ENCODE peak calls at places on chromosomes 4 and X, in four cellular contexts. G is HCT116, H is HepG2, E is K562. W is an unnamed sample.
A peak's percentile ranks its signal among the peaks of the same experiment; 100 is the strongest.

GRCh38 chr4:40769266-40769665 is 19.5 kb downstream of the NSUN7 start:
- DNase-seq in E (no peak), G (no peak), H (no peak), W (no peak)

GRCh38 chr4:73730292-73730691 is 10.1 kb upstream of the CXCL8 start:
- DNase-seq in E (no peak), G (no peak), H (no peak), W (no peak)

GRCh38 chr4:74157116-74157742 is 689 bp upstream of the MTHFD2L start:
- DNase-seq in G (no peak), E (peak; percentile 11), H (peak; percentile 12), W (no peak)

GRCh38 chrX:129843459-129844306 is at the start of gene ZDHHC9:
- DNase-seq in G (peak; percentile 79), E (peak; percentile 94), H (peak; percentile 76), W (peak; percentile 61)

GRCh38 chrX:154603438-154604430 is 15.3 kb downstream of the CTAG1B start:
- DNase-seq in G (peak; percentile 42), H (no peak), E (no peak), W (peak; percentile 56)

GRCh38 chr4:25859429-25860148 is 3.2 kb downstream of the SEL1L3 start:
- DNase-seq in H (no peak), E (no peak), G (no peak), W (no peak)

GRCh38 chrX:21193196-21193595 is 181.0 kb upstream of the CNKSR2 start:
- DNase-seq in H (no peak), G (no peak), E (no peak), W (no peak)

GRCh38 chrX:135389243-135389642 is 32.5 kb upstream of the SMIM10L2A start:
- DNase-seq in H (no peak), E (no peak), G (no peak), W (no peak)

GRCh38 chr4:108366716-108367115 is 198.0 kb upstream of the LEF1 start:
- DNase-seq in G (no peak), H (no peak), E (no peak), W (no peak)

GRCh38 chr4:3871181-3871852 is 105.1 kb downstream of the ADRA2C start:
- DNase-seq in G (no peak), H (no peak), E (no peak), W (no peak)

GRCh38 chrX:12610079-12610478 is 181.1 kb upstream of the PRPS2 start:
- DNase-seq in E (no peak), H (no peak), G (no peak), W (no peak)
- TF ChIP-seq TCF7L2 in E (no peak), H (no peak), G (no peak), W (no peak)

DNA sequence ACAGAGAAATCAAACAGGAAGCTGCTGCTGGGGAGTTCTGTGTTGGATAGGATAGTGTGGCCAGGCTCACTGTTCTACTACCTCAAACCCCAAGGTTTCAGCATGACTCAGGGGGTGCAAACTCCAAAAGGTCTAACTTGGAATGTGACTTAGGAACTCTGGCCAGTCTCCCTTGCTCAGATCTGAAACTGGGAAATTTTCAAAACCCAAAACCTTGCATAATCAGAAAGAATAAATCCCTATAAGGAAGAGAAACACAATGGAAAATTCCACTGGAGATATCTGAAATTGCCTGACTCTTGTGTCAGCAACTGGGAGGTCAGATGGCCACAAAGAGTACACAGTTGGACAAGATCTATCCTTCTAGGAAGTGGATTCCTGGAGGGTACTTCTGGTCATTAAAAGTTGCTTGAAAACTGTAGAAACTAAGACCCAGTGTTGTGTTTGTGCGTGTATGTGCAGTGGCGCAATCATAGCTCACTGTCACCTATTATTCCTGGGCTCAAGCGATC is 58.0 kb downstream of the PPEF2 start:
- DNase-seq in H (peak; percentile 76), G (no peak), E (no peak), W (no peak)
- TF ChIP-seq SIN3A in H (no peak), G (no peak), E (no peak), W (no peak)

DNA sequence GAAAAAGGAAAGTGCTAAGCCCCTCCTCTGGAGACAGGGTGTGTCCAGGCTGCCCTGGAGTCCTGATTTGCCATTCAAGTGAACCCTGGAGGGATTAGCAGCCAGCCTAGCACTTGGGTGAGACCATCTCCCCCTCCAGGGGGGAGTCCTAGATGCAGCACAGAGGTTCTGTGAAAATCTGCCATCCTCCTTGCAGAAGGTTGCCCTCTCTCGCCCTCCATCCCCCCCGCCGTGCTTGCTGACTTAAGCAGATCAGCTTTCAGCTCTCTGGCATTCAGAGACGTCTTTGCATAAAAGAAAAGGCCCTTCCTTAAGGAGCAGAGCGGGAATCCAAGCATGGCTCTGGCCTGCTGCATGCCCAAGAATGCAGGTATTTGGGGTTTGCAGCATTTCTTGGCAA is 102.1 kb upstream of the SCML1 start:
- DNase-seq in E (no peak), G (no peak), H (no peak), W (no peak)
- TF ChIP-seq TCF7L2 in E (no peak), G (no peak), H (no peak), W (no peak)

DNA sequence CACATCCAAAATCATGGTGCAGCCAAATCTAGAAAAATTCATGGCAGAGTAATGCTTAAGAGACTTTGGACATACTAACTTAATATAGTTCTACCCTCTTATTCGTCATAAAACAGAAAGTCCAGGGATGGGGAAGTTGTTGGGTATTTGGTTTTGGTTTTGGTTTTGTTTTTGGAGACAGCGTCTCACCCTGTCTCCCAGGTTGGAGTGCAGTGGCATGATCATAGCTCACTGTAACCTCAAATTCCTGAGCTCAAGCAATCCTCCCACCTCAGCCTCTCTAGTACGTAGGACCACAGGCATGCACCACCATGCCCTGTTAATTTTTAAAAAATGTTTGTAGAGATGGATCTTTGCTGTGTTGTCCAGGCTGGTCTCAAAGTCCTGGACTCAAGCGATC is 271.8 kb upstream of the TENM3 start:
- DNase-seq in G (no peak), H (no peak), E (no peak), W (no peak)
- TF ChIP-seq SIN3A in G (no peak), H (no peak), E (no peak), W (no peak)

GRCh38 chrX:54825716-54826428 is 18.3 kb downstream of the MAGED2 start:
- DNase-seq in G (no peak), H (no peak), E (no peak), W (no peak)
- TF ChIP-seq TCF7L2 in G (no peak), H (no peak), E (no peak), W (no peak)

GRCh38 chr4:176038789-176039188 is 26.9 kb upstream of the WDR17 start:
- DNase-seq in G (no peak), H (no peak), E (no peak), W (no peak)
- TF ChIP-seq SIN3A in G (no peak), H (no peak), E (no peak), W (no peak)

GRCh38 chr4:176883108-176883550 is 90.4 kb upstream of the VEGFC start:
- DNase-seq in H (no peak), E (no peak), G (no peak), W (peak; percentile 57)
- TF ChIP-seq TCF7L2 in H (no peak), E (no peak), G (no peak), W (peak; percentile 70)

DNA sequence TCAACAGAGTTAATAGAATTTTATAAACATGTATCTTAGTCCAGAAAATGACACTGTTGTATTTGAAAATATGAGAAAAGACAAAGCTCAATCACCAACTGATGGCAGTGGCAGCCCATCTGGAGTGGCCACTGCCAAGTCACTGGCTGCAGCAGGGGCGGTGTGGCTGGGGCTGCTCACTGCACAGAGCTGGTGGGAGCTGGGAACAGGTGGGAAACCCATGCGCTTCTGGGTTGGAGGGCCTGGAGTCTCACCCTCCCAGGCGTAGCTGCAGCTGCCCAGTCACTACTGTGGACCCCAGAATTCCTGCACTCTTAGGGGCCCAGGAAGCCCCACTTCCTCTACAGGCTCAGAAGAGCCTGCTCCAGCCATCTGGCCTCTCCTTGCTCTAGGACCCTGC is 251.8 kb upstream of the NDST4 start:
- DNase-seq in E (no peak), G (no peak), H (no peak), W (no peak)
- TF ChIP-seq SIN3A in E (no peak), G (no peak), H (no peak), W (no peak)

DNA sequence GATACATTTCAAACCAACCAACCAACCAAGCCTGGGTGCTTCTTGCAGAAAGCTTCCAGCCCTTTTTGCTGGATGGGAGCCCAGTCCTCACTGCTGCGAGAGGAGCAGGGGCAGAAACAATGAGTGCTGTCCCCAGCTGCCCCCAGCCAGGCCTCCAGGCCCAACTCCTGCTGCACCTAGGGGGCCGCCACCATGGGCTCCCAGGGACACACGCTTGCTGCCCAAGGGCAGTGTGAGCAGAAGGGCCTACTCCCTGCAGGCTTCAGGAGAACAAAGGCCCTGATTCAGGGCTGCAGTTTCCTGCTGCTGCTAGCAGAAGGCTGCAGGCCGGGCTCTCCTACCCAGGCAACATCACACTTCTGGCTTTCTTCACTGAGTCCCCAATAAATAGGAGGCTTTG is 37.7 kb upstream of the ENPP6 start:
- DNase-seq in E (no peak), G (no peak), H (no peak), W (no peak)
- TF ChIP-seq TCF7L2 in E (no peak), G (no peak), H (no peak), W (no peak)

GRCh38 chr4:105979506-105979905 is 84.2 kb downstream of the NPNT start:
- DNase-seq in E (no peak), H (no peak), G (no peak), W (no peak)

GRCh38 chr4:105976913-105977312 is 81.6 kb downstream of the NPNT start:
- DNase-seq in H (no peak), E (no peak), G (no peak), W (no peak)

GRCh38 chr4:105972946-105973621 is 77.8 kb downstream of the NPNT start:
- DNase-seq in E (no peak), H (no peak), G (no peak), W (no peak)

DNA sequence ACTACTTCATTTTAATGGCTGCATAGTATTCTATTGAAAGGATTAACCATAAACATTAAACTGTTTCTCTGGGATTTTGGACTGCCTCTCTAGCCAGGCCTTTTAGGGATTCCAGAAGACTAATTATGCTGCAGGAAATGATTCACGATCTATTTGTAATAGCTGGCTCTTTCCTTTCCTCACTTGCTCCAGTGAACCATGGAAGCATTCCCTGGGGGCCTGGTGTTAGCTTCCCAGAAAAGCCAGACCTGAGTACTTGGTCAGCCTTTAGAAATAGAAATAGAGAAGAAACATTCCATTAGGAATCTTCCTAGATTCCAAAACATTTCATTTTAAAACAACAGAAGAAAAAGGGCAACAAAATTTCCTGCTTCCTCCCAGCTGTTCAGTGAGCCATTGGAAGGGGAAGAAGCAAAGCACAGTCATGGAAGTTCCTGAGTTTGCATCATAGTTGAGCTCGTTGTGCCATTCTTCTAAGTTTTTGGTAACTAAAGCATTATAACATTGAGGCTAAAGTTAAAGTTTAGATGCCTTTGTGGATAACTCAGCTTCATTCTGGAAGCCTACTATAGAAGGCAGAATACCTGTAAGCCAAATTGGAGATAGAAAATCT is 83.5 kb downstream of the NPNT start:
- DNase-seq in G (no peak), E (no peak), H (no peak), W (no peak)
- TF ChIP-seq SIN3A in G (no peak), E (no peak), H (no peak), W (no peak)